ENCODE peak calls at places on chromosome 3, in four cellular contexts. One of them, this sample, is unnamed.

GRCh38 chr3:59575113-59576001 is 525.5 kb upstream of the CFAP20DC start:
- DNase-seq in stimulated activated CD8-positive, alpha-beta memory T cell treated with anti-CD3 and anti-CD28 coated beads, Interleukin-7, amount 100 ng/mL, for 1 hour: peak; percentile 72
- DNase-seq in endothelial cell: peak; percentile 87
- DNase-seq in iPS-NIHi11: peak; percentile 90
- DNase-seq in this sample: peak; percentile 85

GRCh38 chr3:16411450-16411849 is 102.0 kb downstream of the RFTN1 start:
- DNase-seq in stimulated activated CD8-positive, alpha-beta memory T cell treated with anti-CD3 and anti-CD28 coated beads, Interleukin-7, amount 100 ng/mL, for 1 hour: no peak
- DNase-seq in endothelial cell: no peak
- DNase-seq in iPS-NIHi11: no peak
- DNase-seq in this sample: no peak

GRCh38 chr3:173267716-173268115 is 126.7 kb upstream of the SPATA16 start:
- DNase-seq in stimulated activated CD8-positive, alpha-beta memory T cell treated with anti-CD3 and anti-CD28 coated beads, Interleukin-7, amount 100 ng/mL, for 1 hour: no peak
- DNase-seq in endothelial cell: no peak
- DNase-seq in iPS-NIHi11: no peak
- DNase-seq in this sample: no peak

GRCh38 chr3:152636651-152637050 is 198.3 kb upstream of the P2RY1 start:
- DNase-seq in stimulated activated CD8-positive, alpha-beta memory T cell treated with anti-CD3 and anti-CD28 coated beads, Interleukin-7, amount 100 ng/mL, for 1 hour: no peak
- DNase-seq in endothelial cell: no peak
- DNase-seq in iPS-NIHi11: no peak
- DNase-seq in this sample: no peak

GRCh38 chr3:15630646-15631350 is 29.3 kb downstream of the BTD start:
- DNase-seq in stimulated activated CD8-positive, alpha-beta memory T cell treated with anti-CD3 and anti-CD28 coated beads, Interleukin-7, amount 100 ng/mL, for 1 hour: no peak
- DNase-seq in endothelial cell: no peak
- DNase-seq in iPS-NIHi11: no peak
- DNase-seq in this sample: no peak

GRCh38 chr3:184757010-184757651 is 45.3 kb upstream of the MAGEF1 start:
- DNase-seq in stimulated activated CD8-positive, alpha-beta memory T cell treated with anti-CD3 and anti-CD28 coated beads, Interleukin-7, amount 100 ng/mL, for 1 hour: no peak
- DNase-seq in endothelial cell: no peak
- DNase-seq in iPS-NIHi11: no peak
- DNase-seq in this sample: no peak

GRCh38 chr3:142275856-142276255 is 50.5 kb upstream of the GK5 start:
- DNase-seq in stimulated activated CD8-positive, alpha-beta memory T cell treated with anti-CD3 and anti-CD28 coated beads, Interleukin-7, amount 100 ng/mL, for 1 hour: no peak
- DNase-seq in endothelial cell: no peak
- DNase-seq in iPS-NIHi11: no peak
- DNase-seq in this sample: peak; percentile 96

GRCh38 chr3:186902154-186902553 is 28.2 kb upstream of the ST6GAL1 start:
- DNase-seq in stimulated activated CD8-positive, alpha-beta memory T cell treated with anti-CD3 and anti-CD28 coated beads, Interleukin-7, amount 100 ng/mL, for 1 hour: no peak
- DNase-seq in endothelial cell: no peak
- DNase-seq in iPS-NIHi11: no peak
- DNase-seq in this sample: no peak

GRCh38 chr3:129793356-129793755 is 100.2 kb downstream of the TMCC1 start:
- DNase-seq in stimulated activated CD8-positive, alpha-beta memory T cell treated with anti-CD3 and anti-CD28 coated beads, Interleukin-7, amount 100 ng/mL, for 1 hour: no peak
- DNase-seq in endothelial cell: no peak
- DNase-seq in iPS-NIHi11: no peak
- DNase-seq in this sample: peak; percentile 78

GRCh38 chr3:72494076-72495000 is 353.9 kb downstream of the SHQ1 start:
- DNase-seq in stimulated activated CD8-positive, alpha-beta memory T cell treated with anti-CD3 and anti-CD28 coated beads, Interleukin-7, amount 100 ng/mL, for 1 hour: no peak
- DNase-seq in endothelial cell: no peak
- DNase-seq in iPS-NIHi11: no peak
- DNase-seq in this sample: no peak

GRCh38 chr3:158644345-158644908 is at the start of gene GFM1:
- DNase-seq in stimulated activated CD8-positive, alpha-beta memory T cell treated with anti-CD3 and anti-CD28 coated beads, Interleukin-7, amount 100 ng/mL, for 1 hour: peak; percentile 69
- DNase-seq in endothelial cell: peak; percentile 83
- DNase-seq in iPS-NIHi11: peak; percentile 91
- DNase-seq in this sample: peak; percentile 99

GRCh38 chr3:64880926-64881325 is 193.1 kb upstream of the ADAMTS9 start:
- DNase-seq in stimulated activated CD8-positive, alpha-beta memory T cell treated with anti-CD3 and anti-CD28 coated beads, Interleukin-7, amount 100 ng/mL, for 1 hour: no peak
- DNase-seq in endothelial cell: no peak
- DNase-seq in iPS-NIHi11: no peak
- DNase-seq in this sample: no peak

GRCh38 chr3:143972155-143972494 is 502 bp downstream of the DIPK2A start:
- DNase-seq in stimulated activated CD8-positive, alpha-beta memory T cell treated with anti-CD3 and anti-CD28 coated beads, Interleukin-7, amount 100 ng/mL, for 1 hour: peak; percentile 14
- DNase-seq in endothelial cell: peak; percentile 66
- DNase-seq in iPS-NIHi11: no peak
- DNase-seq in this sample: no peak

GRCh38 chr3:177465243-177465642 is 268.0 kb upstream of the TBL1XR1 start:
- DNase-seq in stimulated activated CD8-positive, alpha-beta memory T cell treated with anti-CD3 and anti-CD28 coated beads, Interleukin-7, amount 100 ng/mL, for 1 hour: no peak
- DNase-seq in endothelial cell: no peak
- DNase-seq in iPS-NIHi11: no peak
- DNase-seq in this sample: no peak

GRCh38 chr3:15899438-15899837 is 101.7 kb upstream of the ANKRD28 start:
- DNase-seq in stimulated activated CD8-positive, alpha-beta memory T cell treated with anti-CD3 and anti-CD28 coated beads, Interleukin-7, amount 100 ng/mL, for 1 hour: no peak
- DNase-seq in endothelial cell: no peak
- DNase-seq in iPS-NIHi11: peak; percentile 47
- DNase-seq in this sample: no peak

GRCh38 chr3:64454179-64454578 is 228.9 kb upstream of the PRICKLE2 start:
- DNase-seq in stimulated activated CD8-positive, alpha-beta memory T cell treated with anti-CD3 and anti-CD28 coated beads, Interleukin-7, amount 100 ng/mL, for 1 hour: no peak
- DNase-seq in endothelial cell: no peak
- DNase-seq in iPS-NIHi11: no peak
- DNase-seq in this sample: no peak

GRCh38 chr3:54087581-54088410 is 34.6 kb upstream of the CACNA2D3 start:
- DNase-seq in stimulated activated CD8-positive, alpha-beta memory T cell treated with anti-CD3 and anti-CD28 coated beads, Interleukin-7, amount 100 ng/mL, for 1 hour: no peak
- DNase-seq in endothelial cell: peak; percentile 9
- DNase-seq in iPS-NIHi11: peak; percentile 56
- DNase-seq in this sample: no peak

GRCh38 chr3:168024537-168024941 is 71.2 kb downstream of the GOLIM4 start:
- DNase-seq in stimulated activated CD8-positive, alpha-beta memory T cell treated with anti-CD3 and anti-CD28 coated beads, Interleukin-7, amount 100 ng/mL, for 1 hour: no peak
- DNase-seq in endothelial cell: peak; percentile 23
- DNase-seq in iPS-NIHi11: no peak
- DNase-seq in this sample: no peak

GRCh38 chr3:98657429-98657828 is 64.0 kb upstream of the CPOX start:
- DNase-seq in stimulated activated CD8-positive, alpha-beta memory T cell treated with anti-CD3 and anti-CD28 coated beads, Interleukin-7, amount 100 ng/mL, for 1 hour: no peak
- DNase-seq in endothelial cell: peak; percentile 15
- DNase-seq in iPS-NIHi11: peak; percentile 62
- DNase-seq in this sample: no peak

GRCh38 chr3:55244247-55244646 is 242.9 kb downstream of the WNT5A start:
- DNase-seq in stimulated activated CD8-positive, alpha-beta memory T cell treated with anti-CD3 and anti-CD28 coated beads, Interleukin-7, amount 100 ng/mL, for 1 hour: no peak
- DNase-seq in endothelial cell: no peak
- DNase-seq in iPS-NIHi11: no peak
- DNase-seq in this sample: no peak

GRCh38 chr3:113948015-113948917 is 453 bp downstream of the ZDHHC23 start:
- DNase-seq in stimulated activated CD8-positive, alpha-beta memory T cell treated with anti-CD3 and anti-CD28 coated beads, Interleukin-7, amount 100 ng/mL, for 1 hour: no peak
- DNase-seq in endothelial cell: peak; percentile 38
- DNase-seq in iPS-NIHi11: peak; percentile 81
- DNase-seq in this sample: peak; percentile 47

GRCh38 chr3:43996379-43997301 is 245.0 kb upstream of the TOPAZ1 start:
- DNase-seq in stimulated activated CD8-positive, alpha-beta memory T cell treated with anti-CD3 and anti-CD28 coated beads, Interleukin-7, amount 100 ng/mL, for 1 hour: no peak
- DNase-seq in endothelial cell: peak; percentile 58
- DNase-seq in iPS-NIHi11: peak; percentile 52
- DNase-seq in this sample: no peak

GRCh38 chr3:132570011-132570410 is 27.1 kb upstream of the ACKR4 start:
- DNase-seq in stimulated activated CD8-positive, alpha-beta memory T cell treated with anti-CD3 and anti-CD28 coated beads, Interleukin-7, amount 100 ng/mL, for 1 hour: no peak
- DNase-seq in endothelial cell: no peak
- DNase-seq in iPS-NIHi11: no peak
- DNase-seq in this sample: no peak

GRCh38 chr3:141422961-141423582 is 54.8 kb downstream of the ZBTB38 start:
- DNase-seq in stimulated activated CD8-positive, alpha-beta memory T cell treated with anti-CD3 and anti-CD28 coated beads, Interleukin-7, amount 100 ng/mL, for 1 hour: no peak
- DNase-seq in endothelial cell: no peak
- DNase-seq in iPS-NIHi11: no peak
- DNase-seq in this sample: no peak

GRCh38 chr3:52246728-52247454 is 1.3 kb downstream of the PPM1M start:
- DNase-seq in stimulated activated CD8-positive, alpha-beta memory T cell treated with anti-CD3 and anti-CD28 coated beads, Interleukin-7, amount 100 ng/mL, for 1 hour: no peak
- DNase-seq in endothelial cell: no peak
- DNase-seq in iPS-NIHi11: no peak
- DNase-seq in this sample: peak; percentile 78

GRCh38 chr3:158950131-158950901 is 148.5 kb downstream of the MFSD1 start:
- DNase-seq in stimulated activated CD8-positive, alpha-beta memory T cell treated with anti-CD3 and anti-CD28 coated beads, Interleukin-7, amount 100 ng/mL, for 1 hour: no peak
- DNase-seq in endothelial cell: no peak
- DNase-seq in iPS-NIHi11: no peak
- DNase-seq in this sample: no peak

GRCh38 chr3:106332884-106333283 is 464.1 kb upstream of the CBLB start:
- DNase-seq in stimulated activated CD8-positive, alpha-beta memory T cell treated with anti-CD3 and anti-CD28 coated beads, Interleukin-7, amount 100 ng/mL, for 1 hour: no peak
- DNase-seq in endothelial cell: no peak
- DNase-seq in iPS-NIHi11: no peak
- DNase-seq in this sample: no peak

GRCh38 chr3:179324270-179324754 is 1.5 kb downstream of the ZNF639 start:
- DNase-seq in stimulated activated CD8-positive, alpha-beta memory T cell treated with anti-CD3 and anti-CD28 coated beads, Interleukin-7, amount 100 ng/mL, for 1 hour: no peak
- DNase-seq in endothelial cell: no peak
- DNase-seq in iPS-NIHi11: no peak
- DNase-seq in this sample: peak; percentile 36

GRCh38 chr3:163261056-163261455 is 1764.4 kb downstream of the OTOL1 start:
- DNase-seq in stimulated activated CD8-positive, alpha-beta memory T cell treated with anti-CD3 and anti-CD28 coated beads, Interleukin-7, amount 100 ng/mL, for 1 hour: no peak
- DNase-seq in endothelial cell: no peak
- DNase-seq in iPS-NIHi11: no peak
- DNase-seq in this sample: no peak

GRCh38 chr3:123750659-123751420 is 133.3 kb downstream of the MYLK start:
- DNase-seq in stimulated activated CD8-positive, alpha-beta memory T cell treated with anti-CD3 and anti-CD28 coated beads, Interleukin-7, amount 100 ng/mL, for 1 hour: no peak
- DNase-seq in endothelial cell: no peak
- DNase-seq in iPS-NIHi11: peak; percentile 33
- DNase-seq in this sample: no peak

GRCh38 chr3:33658039-33658438 is 60.0 kb downstream of the CLASP2 start:
- DNase-seq in stimulated activated CD8-positive, alpha-beta memory T cell treated with anti-CD3 and anti-CD28 coated beads, Interleukin-7, amount 100 ng/mL, for 1 hour: no peak
- DNase-seq in endothelial cell: no peak
- DNase-seq in iPS-NIHi11: no peak
- DNase-seq in this sample: no peak

GRCh38 chr3:124034016-124034808 is 42.3 kb upstream of the ROPN1 start:
- DNase-seq in stimulated activated CD8-positive, alpha-beta memory T cell treated with anti-CD3 and anti-CD28 coated beads, Interleukin-7, amount 100 ng/mL, for 1 hour: no peak
- DNase-seq in endothelial cell: peak; percentile 28
- DNase-seq in iPS-NIHi11: peak; percentile 55
- DNase-seq in this sample: no peak

GRCh38 chr3:114775395-114775794 is 371.7 kb downstream of the ZBTB20 start:
- DNase-seq in stimulated activated CD8-positive, alpha-beta memory T cell treated with anti-CD3 and anti-CD28 coated beads, Interleukin-7, amount 100 ng/mL, for 1 hour: no peak
- DNase-seq in endothelial cell: no peak
- DNase-seq in iPS-NIHi11: no peak
- DNase-seq in this sample: no peak

GRCh38 chr3:113560845-113561623 is 28.7 kb downstream of the SIDT1 start:
- DNase-seq in stimulated activated CD8-positive, alpha-beta memory T cell treated with anti-CD3 and anti-CD28 coated beads, Interleukin-7, amount 100 ng/mL, for 1 hour: no peak
- DNase-seq in endothelial cell: no peak
- DNase-seq in iPS-NIHi11: no peak
- DNase-seq in this sample: peak; percentile 12

GRCh38 chr3:27659279-27660021 is 62.7 kb downstream of the EOMES start:
- DNase-seq in stimulated activated CD8-positive, alpha-beta memory T cell treated with anti-CD3 and anti-CD28 coated beads, Interleukin-7, amount 100 ng/mL, for 1 hour: no peak
- DNase-seq in endothelial cell: peak; percentile 68
- DNase-seq in iPS-NIHi11: peak; percentile 77
- DNase-seq in this sample: peak; percentile 54

GRCh38 chr3:126351771-126352475 is 5.3 kb downstream of the KLF15 start:
- DNase-seq in stimulated activated CD8-positive, alpha-beta memory T cell treated with anti-CD3 and anti-CD28 coated beads, Interleukin-7, amount 100 ng/mL, for 1 hour: no peak
- DNase-seq in endothelial cell: no peak
- DNase-seq in iPS-NIHi11: no peak
- DNase-seq in this sample: no peak

GRCh38 chr3:111787556-111788463 is 71.3 kb upstream of the PHLDB2 start:
- DNase-seq in stimulated activated CD8-positive, alpha-beta memory T cell treated with anti-CD3 and anti-CD28 coated beads, Interleukin-7, amount 100 ng/mL, for 1 hour: no peak
- DNase-seq in endothelial cell: no peak
- DNase-seq in iPS-NIHi11: no peak
- DNase-seq in this sample: no peak

GRCh38 chr3:48899298-48899697 is 616 bp upstream of the SLC25A20 start:
- DNase-seq in stimulated activated CD8-positive, alpha-beta memory T cell treated with anti-CD3 and anti-CD28 coated beads, Interleukin-7, amount 100 ng/mL, for 1 hour: no peak
- DNase-seq in endothelial cell: no peak
- DNase-seq in iPS-NIHi11: no peak
- DNase-seq in this sample: no peak

GRCh38 chr3:112425858-112426750 is 73.2 kb downstream of the BTLA start:
- DNase-seq in stimulated activated CD8-positive, alpha-beta memory T cell treated with anti-CD3 and anti-CD28 coated beads, Interleukin-7, amount 100 ng/mL, for 1 hour: no peak
- DNase-seq in endothelial cell: no peak
- DNase-seq in iPS-NIHi11: no peak
- DNase-seq in this sample: peak; percentile 32

This sample was measured in AML-193.